ENCODE peak calls at places on chromosome 14, in six cellular contexts. I is WTC11, U is lower lobe of right lung, N is GM23338, B is lung, E is psoas muscle. G is an unnamed sample.

GRCh38 chr14:52845079-52845478 is 53.7 kb upstream of the GNPNAT1 start:
- DNase-seq in B (no peak), U (no peak), I (no peak), E (no peak), N (no peak), G (no peak)

GRCh38 chr14:52824479-52824878 is 33.1 kb upstream of the GNPNAT1 start:
- DNase-seq in B (no peak), U (no peak), I (no peak), E (no peak), N (no peak), G (no peak)

GRCh38 chr14:95291859-95292542 is 27.7 kb downstream of the CLMN start:
- DNase-seq in E (peak; percentile 81), U (no peak), B (no peak), N (no peak), I (no peak), G (peak; percentile 86)

GRCh38 chr14:71473843-71474242 is 458.4 kb upstream of the RGS6 start:
- DNase-seq in E (no peak), B (no peak), I (no peak), N (no peak), U (no peak), G (no peak)

GRCh38 chr14:103207404-103208072 is 84.3 kb downstream of the TNFAIP2 start:
- DNase-seq in U (no peak), I (peak; percentile 42), N (peak; percentile 44), E (peak; percentile 76), B (no peak), G (no peak)

GRCh38 chr14:92121207-92121669 is 268 bp downstream of the NDUFB1 start:
- DNase-seq in B (peak; percentile 50), U (peak; percentile 64), N (peak; percentile 56), E (peak; percentile 80), I (no peak), G (peak; percentile 62)

GRCh38 chr14:103073876-103074698 is 9.9 kb upstream of the LBHD2 start:
- DNase-seq in E (no peak), U (no peak), N (no peak), I (no peak), B (no peak), G (no peak)

GRCh38 chr14:51464411-51464810 is 187.3 kb upstream of the FRMD6 start:
- DNase-seq in B (no peak), E (no peak), I (no peak), N (no peak), U (no peak), G (no peak)

GRCh38 chr14:71753976-71754375 is 178.3 kb upstream of the RGS6 start:
- DNase-seq in N (no peak), E (no peak), I (no peak), U (no peak), B (no peak), G (no peak)

GRCh38 chr14:35213869-35214387 is 78.3 kb upstream of the PSMA6 start:
- DNase-seq in E (no peak), N (no peak), I (no peak), B (no peak), U (no peak), G (no peak)

GRCh38 chr14:35335388-35336092 is 43.4 kb downstream of the PSMA6 start:
- DNase-seq in E (peak; percentile 68), U (no peak), I (no peak), N (no peak), B (no peak), G (peak; percentile 48)

GRCh38 chr14:73463411-73463810 is 5.1 kb upstream of the NUMB start:
- DNase-seq in B (peak; percentile 38), I (no peak), E (peak; percentile 70), U (peak; percentile 66), N (no peak), G (no peak)

GRCh38 chr14:77189479-77189878 is 7.9 kb downstream of the TMEM63C start:
- DNase-seq in U (no peak), E (no peak), I (no peak), N (no peak), B (no peak), G (no peak)

GRCh38 chr14:29222671-29223268 is 456.2 kb downstream of the FOXG1 start:
- DNase-seq in B (no peak), I (peak; percentile 10), U (no peak), E (no peak), N (peak; percentile 51), G (no peak)

GRCh38 chr14:59428581-59429012 is 36.6 kb downstream of the GPR135 start:
- DNase-seq in B (no peak), E (no peak), N (no peak), I (no peak), U (no peak), G (no peak)

GRCh38 chr14:69259531-69260245 is at the start of gene GALNT16:
- DNase-seq in B (no peak), E (peak; percentile 77), I (peak; percentile 69), N (peak; percentile 69), U (no peak), G (peak; percentile 73)

GRCh38 chr14:93266127-93266526 is 59.1 kb downstream of the UBR7 start:
- DNase-seq in E (no peak), I (no peak), U (no peak), B (no peak), N (no peak), G (no peak)

DNA sequence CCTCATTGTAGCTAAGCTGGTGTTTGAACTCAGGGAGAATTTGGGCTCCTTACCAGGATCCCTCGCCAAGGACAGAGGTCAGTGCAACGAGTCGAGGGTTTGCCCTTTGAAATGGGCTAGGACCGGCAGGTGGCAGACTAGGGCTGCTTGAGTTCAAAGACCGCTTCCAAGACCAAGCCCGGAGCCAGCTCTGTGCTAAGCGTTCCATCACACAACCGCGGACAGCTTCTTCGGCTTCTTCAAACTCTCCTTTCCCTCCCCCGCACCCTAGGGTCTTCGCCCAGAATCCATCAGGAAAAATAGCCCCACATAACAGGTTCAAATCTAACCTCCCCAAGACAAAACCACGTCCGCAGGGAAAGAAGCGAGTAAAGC is 709 bp upstream of the FLVCR2 start:
- DNase-seq in B (peak; percentile 88), E (peak; percentile 94), U (peak; percentile 92), N (peak; percentile 96), I (peak; percentile 87), G (peak; percentile 92)
- TF ChIP-seq CTCF in B (peak; percentile 39), E (peak; percentile 82), U (peak; percentile 75), N (peak; percentile 93), I (no peak), G (peak; percentile 80)

GRCh38 chr14:68157971-68158371 is 338.4 kb downstream of the RAD51B start:
- DNase-seq in U (no peak), B (no peak), I (no peak), N (no peak), E (no peak), G (no peak)
- TF ChIP-seq CTCF in U (no peak), B (no peak), I (no peak), N (no peak), E (no peak), G (no peak)

GRCh38 chr14:104731249-104731924 is 7.4 kb downstream of the ADSS1 start:
- DNase-seq in E (no peak), B (no peak), U (no peak), I (peak; percentile 54), N (peak; percentile 87), G (no peak)
- TF ChIP-seq CTCF in E (peak; percentile 39), B (no peak), U (peak; percentile 22), I (peak; percentile 41), N (peak; percentile 65), G (peak; percentile 28)

DNA sequence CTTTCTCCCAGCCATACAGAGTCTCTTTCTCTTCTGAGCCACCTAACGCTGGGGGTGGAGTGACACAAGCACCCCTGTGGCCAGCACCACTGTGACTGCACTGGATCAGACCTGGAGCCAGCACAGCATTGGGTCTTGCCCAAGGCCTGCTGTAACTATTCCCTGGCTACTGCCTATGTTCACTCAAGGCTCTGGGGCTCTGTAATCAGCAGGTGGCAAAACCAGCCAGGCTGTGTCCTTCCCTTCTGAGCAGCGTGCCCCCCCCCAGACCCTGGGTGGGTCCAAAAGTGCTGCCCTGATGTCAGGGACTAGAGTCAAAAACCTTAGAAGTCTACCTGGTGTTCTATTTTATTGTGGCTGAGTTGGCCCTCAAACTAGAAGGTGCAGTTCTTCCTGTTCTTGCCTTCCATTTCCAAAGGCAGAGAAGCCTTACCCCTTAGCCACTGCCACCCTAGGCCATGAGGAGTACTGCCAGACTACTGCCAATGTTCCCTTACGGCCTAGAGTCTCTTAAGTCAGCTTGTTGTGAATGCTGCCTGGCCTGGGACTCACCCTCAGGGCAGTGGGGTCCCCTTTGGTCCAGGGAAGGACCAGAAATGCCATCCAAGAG is 49.9 kb downstream of the PELI2 start:
- DNase-seq in E (no peak), I (no peak), B (no peak), U (no peak), N (peak; percentile 32), G (no peak)
- TF ChIP-seq CTCF in E (no peak), I (no peak), B (no peak), U (no peak), N (no peak), G (no peak)

DNA sequence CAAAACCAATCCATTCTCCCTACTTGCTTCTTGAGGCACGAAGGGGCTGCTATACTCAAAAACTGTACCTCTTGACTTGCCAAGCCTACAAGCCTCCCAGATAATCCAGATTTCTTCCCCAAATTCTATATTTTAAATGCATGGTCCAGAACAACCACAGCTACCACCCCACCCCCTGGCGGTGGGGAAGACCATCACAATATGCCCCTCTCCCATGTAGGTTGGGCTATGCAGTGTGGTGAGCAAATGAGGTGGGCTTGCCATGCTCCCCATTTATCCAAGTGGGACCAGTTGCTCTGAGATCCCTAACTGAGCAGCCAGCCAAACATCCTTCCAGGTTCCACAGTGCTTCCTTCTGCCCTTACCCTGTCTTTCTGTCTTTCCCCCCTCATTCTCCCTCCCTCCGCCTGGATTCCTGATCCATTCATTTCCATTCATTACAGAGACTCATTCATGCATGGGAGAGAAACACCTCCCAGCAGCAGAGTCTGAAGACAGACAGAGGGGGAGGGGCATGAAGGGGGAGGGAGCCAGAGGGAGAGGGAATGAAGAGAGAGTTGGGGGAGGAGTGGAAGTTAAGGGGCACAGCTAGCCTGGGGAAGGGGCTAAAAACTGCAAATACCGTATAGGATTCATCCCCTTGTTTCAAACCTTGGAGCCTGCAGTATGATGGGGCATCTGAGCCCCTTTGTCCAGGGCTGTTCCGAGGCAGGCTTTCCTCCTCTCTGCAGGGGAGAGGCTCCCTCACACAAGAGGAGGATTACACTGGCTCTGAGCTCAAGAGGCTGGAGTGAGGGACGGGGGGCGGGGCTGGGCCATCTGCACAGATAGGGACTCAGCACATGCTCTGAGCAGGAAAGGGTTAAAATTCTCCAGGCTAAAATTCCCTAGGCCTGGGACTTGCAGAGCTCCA is 4.4 kb downstream of the ZNF219 start:
- DNase-seq in B (no peak), I (peak; percentile 78), N (peak; percentile 97), U (no peak), E (no peak), G (no peak)
- TF ChIP-seq CTCF in B (no peak), I (peak; percentile 38), N (peak; percentile 36), U (no peak), E (peak; percentile 4), G (no peak)

G was measured in heart left ventricle.